ENCODE peak calls at places on chromosomes 2 and 18, in four cellular contexts. One of them, this sample, is unnamed.

GRCh38 chr2:190121971-190122370 is 59.4 kb upstream of the MSTN start:
- DNase-seq in activated B cell treated with CpG ODN at 0.5 μM for 24 hours: no peak
- DNase-seq in Peyer's patch: no peak
- DNase-seq in iPS-NIHi11: peak; percentile 25
- DNase-seq in this sample: peak; percentile 27

GRCh38 chr2:165067958-165068612 is 112.8 kb upstream of the SLC38A11 start:
- DNase-seq in activated B cell treated with CpG ODN at 0.5 μM for 24 hours: no peak
- DNase-seq in Peyer's patch: no peak
- DNase-seq in iPS-NIHi11: peak; percentile 85
- DNase-seq in this sample: peak; percentile 66

GRCh38 chr2:219551412-219551811 is 7.6 kb downstream of the TMEM198 start:
- DNase-seq in activated B cell treated with CpG ODN at 0.5 μM for 24 hours: no peak
- DNase-seq in Peyer's patch: peak; percentile 59
- DNase-seq in iPS-NIHi11: peak; percentile 47
- DNase-seq in this sample: peak; percentile 85

GRCh38 chr2:233498126-233498525 is 68.5 kb downstream of the USP40 start:
- DNase-seq in activated B cell treated with CpG ODN at 0.5 μM for 24 hours: no peak
- DNase-seq in Peyer's patch: no peak
- DNase-seq in iPS-NIHi11: no peak
- DNase-seq in this sample: no peak

GRCh38 chr2:9799729-9800632 is 43.3 kb upstream of the TAF1B start:
- DNase-seq in activated B cell treated with CpG ODN at 0.5 μM for 24 hours: peak; percentile 82
- DNase-seq in Peyer's patch: peak; percentile 94
- DNase-seq in iPS-NIHi11: peak; percentile 95
- DNase-seq in this sample: peak; percentile 98

GRCh38 chr2:208265371-208265806 is 666 bp upstream of the PIKFYVE start:
- DNase-seq in activated B cell treated with CpG ODN at 0.5 μM for 24 hours: no peak
- DNase-seq in Peyer's patch: peak; percentile 75
- DNase-seq in iPS-NIHi11: peak; percentile 19
- DNase-seq in this sample: peak; percentile 41

GRCh38 chr2:145760781-145761649 is 1241.1 kb upstream of the ZEB2 start:
- DNase-seq in activated B cell treated with CpG ODN at 0.5 μM for 24 hours: no peak
- DNase-seq in Peyer's patch: no peak
- DNase-seq in iPS-NIHi11: no peak
- DNase-seq in this sample: no peak

GRCh38 chr2:181218271-181218935 is 238.0 kb downstream of the UBE2E3 start:
- DNase-seq in activated B cell treated with CpG ODN at 0.5 μM for 24 hours: no peak
- DNase-seq in Peyer's patch: no peak
- DNase-seq in iPS-NIHi11: no peak
- DNase-seq in this sample: no peak

GRCh38 chr2:197171582-197171981 is 139.0 kb downstream of the ANKRD44 start:
- DNase-seq in activated B cell treated with CpG ODN at 0.5 μM for 24 hours: no peak
- DNase-seq in Peyer's patch: no peak
- DNase-seq in iPS-NIHi11: no peak
- DNase-seq in this sample: no peak

GRCh38 chr2:41966431-41966893 is 81.4 kb upstream of the PKDCC start:
- DNase-seq in activated B cell treated with CpG ODN at 0.5 μM for 24 hours: no peak
- DNase-seq in Peyer's patch: peak; percentile 76
- DNase-seq in iPS-NIHi11: no peak
- DNase-seq in this sample: no peak

GRCh38 chr2:224206816-224207215 is 167.7 kb upstream of the SERPINE2 start:
- DNase-seq in activated B cell treated with CpG ODN at 0.5 μM for 24 hours: no peak
- DNase-seq in Peyer's patch: no peak
- DNase-seq in iPS-NIHi11: no peak
- DNase-seq in this sample: no peak

GRCh38 chr2:24399434-24400206 is 39.3 kb upstream of the ITSN2 start:
- DNase-seq in activated B cell treated with CpG ODN at 0.5 μM for 24 hours: no peak
- DNase-seq in Peyer's patch: no peak
- DNase-seq in iPS-NIHi11: no peak
- DNase-seq in this sample: no peak

GRCh38 chr2:176157499-176158305 is 595 bp downstream of the HOXD3 start:
- DNase-seq in activated B cell treated with CpG ODN at 0.5 μM for 24 hours: no peak
- DNase-seq in Peyer's patch: peak; percentile 69
- DNase-seq in iPS-NIHi11: no peak
- DNase-seq in this sample: peak; percentile 86

GRCh38 chr2:242030226-242030575 is 160.7 kb downstream of the RTP5 start:
- DNase-seq in activated B cell treated with CpG ODN at 0.5 μM for 24 hours: no peak
- DNase-seq in Peyer's patch: peak; percentile 29
- DNase-seq in iPS-NIHi11: no peak
- DNase-seq in this sample: no peak

GRCh38 chr18:44725300-44726096 is 44.8 kb downstream of the SETBP1 start:
- DNase-seq in activated B cell treated with CpG ODN at 0.5 μM for 24 hours: peak; percentile 41
- DNase-seq in Peyer's patch: peak; percentile 77
- DNase-seq in iPS-NIHi11: no peak
- DNase-seq in this sample: no peak

GRCh38 chr2:9094117-9094516 is 90.6 kb upstream of the MBOAT2 start:
- DNase-seq in activated B cell treated with CpG ODN at 0.5 μM for 24 hours: no peak
- DNase-seq in Peyer's patch: no peak
- DNase-seq in iPS-NIHi11: no peak
- DNase-seq in this sample: peak; percentile 55

GRCh38 chr2:231930601-231931281 is 4.5 kb upstream of the NPPC start:
- DNase-seq in activated B cell treated with CpG ODN at 0.5 μM for 24 hours: no peak
- DNase-seq in Peyer's patch: peak; percentile 19
- DNase-seq in iPS-NIHi11: no peak
- DNase-seq in this sample: no peak

GRCh38 chr2:63053889-63054725 is 3.5 kb downstream of the OTX1 start:
- DNase-seq in activated B cell treated with CpG ODN at 0.5 μM for 24 hours: peak; percentile 37
- DNase-seq in Peyer's patch: peak; percentile 65
- DNase-seq in iPS-NIHi11: peak; percentile 55
- DNase-seq in this sample: peak; percentile 91

GRCh38 chr2:215136669-215137328 is 1.6 kb downstream of the ABCA12 start:
- DNase-seq in activated B cell treated with CpG ODN at 0.5 μM for 24 hours: no peak
- DNase-seq in Peyer's patch: no peak
- DNase-seq in iPS-NIHi11: no peak
- DNase-seq in this sample: no peak

GRCh38 chr2:12321886-12322285 is 394.9 kb upstream of the TRIB2 start:
- DNase-seq in activated B cell treated with CpG ODN at 0.5 μM for 24 hours: no peak
- DNase-seq in Peyer's patch: no peak
- DNase-seq in iPS-NIHi11: no peak
- DNase-seq in this sample: no peak

GRCh38 chr2:9842487-9843228 is 616 bp upstream of the TAF1B start:
- DNase-seq in activated B cell treated with CpG ODN at 0.5 μM for 24 hours: no peak
- DNase-seq in Peyer's patch: no peak
- DNase-seq in iPS-NIHi11: no peak
- DNase-seq in this sample: no peak

GRCh38 chr2:232761301-232761907 is 15.0 kb downstream of the KCNJ13 start:
- DNase-seq in activated B cell treated with CpG ODN at 0.5 μM for 24 hours: no peak
- DNase-seq in Peyer's patch: peak; percentile 60
- DNase-seq in iPS-NIHi11: peak; percentile 22
- DNase-seq in this sample: peak; percentile 5

GRCh38 chr2:156537147-156537546 is 101.0 kb downstream of the GPD2 start:
- DNase-seq in activated B cell treated with CpG ODN at 0.5 μM for 24 hours: no peak
- DNase-seq in Peyer's patch: no peak
- DNase-seq in iPS-NIHi11: no peak
- DNase-seq in this sample: no peak

GRCh38 chr2:185316383-185316782 is 422.2 kb upstream of the FSIP2 start:
- DNase-seq in activated B cell treated with CpG ODN at 0.5 μM for 24 hours: no peak
- DNase-seq in Peyer's patch: no peak
- DNase-seq in iPS-NIHi11: no peak
- DNase-seq in this sample: no peak

GRCh38 chr2:196131384-196131861 is 40.0 kb downstream of the STK17B start:
- DNase-seq in activated B cell treated with CpG ODN at 0.5 μM for 24 hours: no peak
- DNase-seq in Peyer's patch: peak; percentile 80
- DNase-seq in iPS-NIHi11: no peak
- DNase-seq in this sample: peak; percentile 19

GRCh38 chr2:201260302-201260800 is at the start of gene CASP8:
- DNase-seq in activated B cell treated with CpG ODN at 0.5 μM for 24 hours: peak; percentile 50
- DNase-seq in Peyer's patch: peak; percentile 90
- DNase-seq in iPS-NIHi11: no peak
- DNase-seq in this sample: no peak

GRCh38 chr18:70454705-70455322 is 166.0 kb downstream of the SOCS6 start:
- DNase-seq in activated B cell treated with CpG ODN at 0.5 μM for 24 hours: no peak
- DNase-seq in Peyer's patch: peak; percentile 64
- DNase-seq in iPS-NIHi11: peak; percentile 52
- DNase-seq in this sample: peak; percentile 32

GRCh38 chr2:143160732-143161707 is 31.8 kb downstream of the ARHGAP15 start:
- DNase-seq in activated B cell treated with CpG ODN at 0.5 μM for 24 hours: no peak
- DNase-seq in Peyer's patch: no peak
- DNase-seq in iPS-NIHi11: no peak
- DNase-seq in this sample: no peak

GRCh38 chr2:151987484-151987883 is 111.4 kb downstream of the CACNB4 start:
- DNase-seq in activated B cell treated with CpG ODN at 0.5 μM for 24 hours: no peak
- DNase-seq in Peyer's patch: no peak
- DNase-seq in iPS-NIHi11: no peak
- DNase-seq in this sample: no peak

GRCh38 chr18:69109686-69110085 is 291.0 kb upstream of the DOK6 start:
- DNase-seq in activated B cell treated with CpG ODN at 0.5 μM for 24 hours: no peak
- DNase-seq in Peyer's patch: no peak
- DNase-seq in iPS-NIHi11: no peak
- DNase-seq in this sample: no peak

GRCh38 chr2:84946204-84947009 is 24.6 kb upstream of the KCMF1 start:
- DNase-seq in activated B cell treated with CpG ODN at 0.5 μM for 24 hours: peak; percentile 44
- DNase-seq in Peyer's patch: peak; percentile 90
- DNase-seq in iPS-NIHi11: no peak
- DNase-seq in this sample: no peak

GRCh38 chr2:236972491-236973379 is 113.0 kb upstream of the COPS8 start:
- DNase-seq in activated B cell treated with CpG ODN at 0.5 μM for 24 hours: no peak
- DNase-seq in Peyer's patch: peak; percentile 89
- DNase-seq in iPS-NIHi11: peak; percentile 80
- DNase-seq in this sample: peak; percentile 77

GRCh38 chr2:42223822-42224268 is 54.7 kb downstream of the EML4 start:
- DNase-seq in activated B cell treated with CpG ODN at 0.5 μM for 24 hours: no peak
- DNase-seq in Peyer's patch: no peak
- DNase-seq in iPS-NIHi11: no peak
- DNase-seq in this sample: no peak

This sample was measured in H7.